ENCODE peak calls at places on chromosome 9, in eight cellular contexts. B is colonic mucosa, S is hepatocyte, G is foreskin fibroblast, Q is thoracic aorta, D is cardiac muscle cell, M is type B pancreatic cell, O is PC-9. T is an unnamed sample.

GRCh38 chr9:2127486-2127885 is 112.3 kb downstream of the SMARCA2 start:
- DNase-seq in B (no peak), S (no peak), G (peak; percentile 46), Q (no peak), D (peak; percentile 60), M (no peak), O (no peak), T (peak; percentile 18)

GRCh38 chr9:34675048-34675714 is 12.7 kb upstream of the CCL27 start:
- DNase-seq in B (peak; percentile 76), S (peak; percentile 82), G (peak; percentile 62), Q (no peak), D (peak; percentile 85), M (no peak), O (peak; percentile 16), T (peak; percentile 51)

GRCh38 chr9:38141751-38142150 is 72.7 kb upstream of the SHB start:
- DNase-seq in B (no peak), S (no peak), G (peak; percentile 27), Q (no peak), D (peak; percentile 69), M (no peak), O (no peak), T (peak; percentile 74)

GRCh38 chr9:121989010-121989409 is 104.1 kb downstream of the TTLL11 start:
- DNase-seq in B (no peak), S (peak; percentile 64), G (no peak), Q (no peak), D (peak; percentile 21), M (no peak), O (peak; percentile 21), T (no peak)

GRCh38 chr9:137233143-137233980 is 2.7 kb downstream of the SLC34A3 start:
- DNase-seq in B (no peak), S (no peak), G (no peak), Q (no peak), D (no peak), M (no peak), O (no peak), T (no peak)

GRCh38 chr9:130078547-130078946 is 24.8 kb downstream of the GPR107 start:
- DNase-seq in B (no peak), S (no peak), G (no peak), Q (no peak), D (no peak), M (no peak), O (no peak), T (no peak)

GRCh38 chr9:121861501-121862180 is 210.2 kb downstream of the DAB2IP start:
- DNase-seq in B (peak; percentile 36), S (peak; percentile 62), G (no peak), Q (no peak), D (peak; percentile 23), M (no peak), O (peak; percentile 28), T (peak; percentile 36)

GRCh38 chr9:73541923-73542322 is 390.3 kb downstream of the ANXA1 start:
- DNase-seq in B (no peak), S (no peak), G (no peak), Q (no peak), D (no peak), M (no peak), O (no peak), T (no peak)

GRCh38 chr9:10007356-10007755 is 605.4 kb downstream of the PTPRD start:
- DNase-seq in B (no peak), S (no peak), G (no peak), Q (no peak), D (no peak), M (no peak), O (no peak), T (no peak)

GRCh38 chr9:105053209-105053652 is 125.3 kb upstream of the ABCA1 start:
- DNase-seq in B (no peak), S (peak; percentile 56), G (peak; percentile 84), Q (no peak), D (peak; percentile 87), M (no peak), O (no peak), T (peak; percentile 53)

GRCh38 chr9:132810314-132810713 is 67.8 kb downstream of the AK8 start:
- DNase-seq in B (no peak), S (no peak), G (no peak), Q (no peak), D (no peak), M (no peak), O (no peak), T (no peak)

GRCh38 chr9:120252248-120252647 is 327.7 kb downstream of the CDK5RAP2 start:
- DNase-seq in B (no peak), S (no peak), G (no peak), Q (no peak), D (no peak), M (no peak), O (no peak), T (no peak)

GRCh38 chr9:128635266-128636023 is 21.2 kb downstream of the DYNC2I2 start:
- DNase-seq in B (peak; percentile 93), S (peak; percentile 96), G (peak; percentile 96), Q (peak; percentile 78), D (peak; percentile 97), M (peak; percentile 84), O (peak; percentile 100), T (peak; percentile 96)

GRCh38 chr9:116837038-116837998 is 150.2 kb downstream of the TRIM32 start:
- DNase-seq in B (no peak), S (peak; percentile 70), G (no peak), Q (no peak), D (no peak), M (no peak), O (peak; percentile 54), T (no peak)

GRCh38 chr9:33517373-33517772 is 6.7 kb upstream of the ANKRD18B start:
- DNase-seq in B (no peak), S (peak; percentile 55), G (peak; percentile 42), Q (no peak), D (peak; percentile 66), M (no peak), O (peak; percentile 2), T (peak; percentile 72)

GRCh38 chr9:84136119-84136868 is 155.7 kb downstream of the RMI1 start:
- DNase-seq in B (peak; percentile 65), S (no peak), G (no peak), Q (no peak), D (peak; percentile 54), M (no peak), O (peak; percentile 27), T (peak; percentile 85)

GRCh38 chr9:74711371-74711770 is 176.3 kb downstream of the TRPM6 start:
- DNase-seq in B (no peak), S (no peak), G (no peak), Q (no peak), D (no peak), M (no peak), O (no peak), T (no peak)

GRCh38 chr9:89463986-89464901 is 33.7 kb downstream of the SEMA4D start:
- DNase-seq in B (peak; percentile 45), S (no peak), G (no peak), Q (no peak), D (no peak), M (no peak), O (no peak), T (no peak)

GRCh38 chr9:114247086-114247485 is 75.8 kb upstream of the ORM1 start:
- DNase-seq in B (no peak), S (no peak), G (no peak), Q (no peak), D (no peak), M (no peak), O (no peak), T (no peak)

GRCh38 chr9:124897570-124898460 is 35.9 kb downstream of the ARPC5L start:
- DNase-seq in B (no peak), S (peak; percentile 57), G (no peak), Q (no peak), D (no peak), M (no peak), O (no peak), T (no peak)

GRCh38 chr9:124899845-124900244 is 37.9 kb downstream of the ARPC5L start:
- DNase-seq in B (no peak), S (no peak), G (no peak), Q (no peak), D (no peak), M (no peak), O (no peak), T (no peak)

GRCh38 chr9:124890179-124890578 is 28.2 kb downstream of the ARPC5L start:
- DNase-seq in B (no peak), S (no peak), G (no peak), Q (no peak), D (no peak), M (no peak), O (no peak), T (no peak)

GRCh38 chr9:124894035-124894740 is 32.3 kb downstream of the ARPC5L start:
- DNase-seq in B (no peak), S (no peak), G (no peak), Q (no peak), D (no peak), M (no peak), O (no peak), T (no peak)

DNA sequence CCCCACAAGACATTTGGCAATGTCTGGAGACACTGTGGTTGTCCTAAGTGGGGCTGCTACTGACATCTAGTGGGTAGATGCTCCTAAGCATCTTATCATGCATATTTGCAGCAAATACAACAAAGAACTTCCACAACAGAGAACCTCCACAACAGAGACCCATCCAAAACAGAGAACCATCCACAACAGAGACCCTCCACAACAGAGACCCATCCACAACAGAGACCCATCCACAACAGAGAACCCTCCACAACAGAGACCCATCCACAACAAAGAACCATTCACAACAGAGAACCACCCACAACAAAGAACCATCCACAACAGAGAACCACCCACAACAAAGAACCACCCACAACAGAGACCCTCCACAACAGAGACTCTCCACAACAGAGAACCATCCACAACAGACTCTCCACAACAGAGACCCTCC is 32.8 kb downstream of the ARPC5L start:
- DNase-seq in B (no peak), S (peak; percentile 42), G (peak; percentile 34), Q (no peak), D (peak; percentile 72), M (no peak), O (peak; percentile 21), T (peak; percentile 39)
- TF ChIP-seq CTCF in B (no peak), S (peak; percentile 51), G (peak; percentile 65), Q (no peak), D (peak; percentile 64), M (peak; percentile 56), O (peak; percentile 54), T (peak; percentile 69)

DNA sequence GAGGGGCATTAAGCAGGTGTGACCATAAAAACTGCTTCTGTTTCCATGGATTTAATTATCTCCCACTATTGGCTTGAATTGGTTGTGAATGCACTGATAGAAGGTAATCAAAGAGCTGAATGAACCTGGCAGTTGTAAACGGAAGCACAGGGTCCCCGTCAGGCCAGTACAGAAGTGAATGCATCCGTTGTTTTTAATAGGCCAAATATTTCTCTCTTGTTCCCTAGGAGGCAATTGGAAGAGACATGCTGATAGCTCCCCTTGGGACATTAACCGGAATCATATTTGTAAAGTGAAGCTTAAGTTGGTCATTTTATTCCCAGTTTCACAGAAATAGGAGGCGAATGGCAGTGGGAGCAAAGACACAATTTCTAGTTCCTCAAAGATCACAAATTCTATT is 147.1 kb downstream of the CAVIN4 start:
- DNase-seq in B (no peak), S (no peak), G (no peak), Q (no peak), D (peak; percentile 21), M (no peak), O (no peak), T (no peak)
- TF ChIP-seq CTCF in B (no peak), S (no peak), G (no peak), Q (no peak), D (no peak), M (no peak), O (no peak), T (no peak)

GRCh38 chr9:99555792-99556191 is 265.9 kb upstream of the NR4A3 start:
- DNase-seq in B (no peak), S (no peak), G (no peak), Q (no peak), D (no peak), M (no peak), O (no peak), T (no peak)
- TF ChIP-seq CTCF in B (no peak), S (no peak), G (no peak), Q (no peak), D (no peak), M (no peak), O (no peak), T (no peak)

GRCh38 chr9:97857603-97858392 is 4.8 kb downstream of the FOXE1 start:
- DNase-seq in B (no peak), S (no peak), G (no peak), Q (no peak), D (no peak), M (no peak), O (no peak), T (no peak)
- TF ChIP-seq CTCF in B (no peak), S (no peak), G (no peak), Q (no peak), D (no peak), M (no peak), O (no peak), T (no peak)

T was measured in HFFc6.